ENCODE peak calls at places on chromosome 1, in nine cellular contexts. V is activated CD8-positive, alpha-beta memory T cell treated with anti-CD3 and anti-CD28 coated beads, Interleukin-2, amount 50 U/mL, for 48 hours; K is aorta; L is GM20000; P is dermis blood vessel endothelial cell; W is T-helper 9 cell; U is HCT116; H is GM12891; J is SJSA1. Z is an unnamed sample.

GRCh38 chr1:77406661-77407060 is 124.8 kb downstream of the AK5 start:
- DNase-seq in V (no peak), K (no peak), L (no peak), P (peak), W (no peak), U (no peak), H (no peak), J (no peak), Z (no peak)

GRCh38 chr1:113018911-113019310 is 54.1 kb upstream of the LRIG2 start:
- DNase-seq in V (no peak), K (no peak), L (no peak), P (no peak), W (no peak), U (no peak), H (no peak), J (no peak), Z (no peak)

GRCh38 chr1:206769331-206769731 is 1.2 kb upstream of the IL19 start:
- DNase-seq in V (peak), K (no peak), L (peak), P (no peak), W (no peak), U (no peak), H (peak), J (no peak), Z (no peak)

GRCh38 chr1:234212764-234213406 is 160.4 kb upstream of the COA6 start:
- DNase-seq in V (no peak), K (no peak), L (peak), P (peak), W (no peak), U (no peak), H (no peak), J (no peak), Z (peak)

GRCh38 chr1:55234016-55234415 is 18.9 kb upstream of the USP24 start:
- DNase-seq in V (no peak), K (no peak), L (no peak), P (no peak), W (no peak), U (no peak), H (no peak), J (no peak), Z (no peak)

GRCh38 chr1:223748773-223749733 is 36.7 kb downstream of the CAPN2 start:
- DNase-seq in V (peak), K (peak), L (peak), P (peak), W (peak), U (no peak), H (peak), J (no peak), Z (no peak)

GRCh38 chr1:22827666-22828065 is 117.0 kb downstream of the EPHB2 start:
- DNase-seq in V (no peak), K (no peak), L (no peak), P (no peak), W (no peak), U (no peak), H (no peak), J (no peak), Z (no peak)

GRCh38 chr1:20903452-20903851 is 116.3 kb upstream of the HP1BP3 start:
- DNase-seq in V (no peak), K (no peak), L (no peak), P (peak), W (no peak), U (no peak), H (no peak), J (no peak), Z (peak)

GRCh38 chr1:160826546-160826945 is 30.6 kb downstream of the LY9 start:
- DNase-seq in V (no peak), K (no peak), L (no peak), P (no peak), W (no peak), U (no peak), H (no peak), J (no peak), Z (no peak)

GRCh38 chr1:212260557-212261342 is 24.5 kb upstream of the PPP2R5A start:
- DNase-seq in V (no peak), K (no peak), L (no peak), P (no peak), W (no peak), U (peak), H (no peak), J (no peak), Z (peak)

GRCh38 chr1:115727706-115728249 is 40.7 kb downstream of the CASQ2 start:
- DNase-seq in V (no peak), K (no peak), L (no peak), P (no peak), W (no peak), U (no peak), H (no peak), J (peak), Z (no peak)

GRCh38 chr1:105865546-105865945 is 1190.9 kb upstream of the PRMT6 start:
- DNase-seq in V (no peak), K (no peak), L (no peak), P (no peak), W (no peak), U (no peak), H (no peak), J (no peak), Z (peak)

GRCh38 chr1:212667223-212668139 is 32.2 kb downstream of the BATF3 start:
- DNase-seq in V (no peak), K (no peak), L (peak), P (peak), W (no peak), U (peak), H (no peak), J (peak), Z (peak)

GRCh38 chr1:29539971-29540370 is 303.6 kb downstream of the PTPRU start:
- DNase-seq in V (no peak), K (no peak), L (no peak), P (no peak), W (no peak), U (no peak), H (no peak), J (no peak), Z (no peak)